ENCODE peak calls at places on chromosomes 7 and 10, in four cellular contexts. One of them, this sample, is unnamed.

GRCh38 chr10:126090911-126091728 is 194.8 kb downstream of the FANK1 start:
- DNase-seq in ovary: no peak
- DNase-seq in HTR-8/SVneo: peak
- DNase-seq in T-helper 17 cell: no peak
- DNase-seq in this sample: peak

GRCh38 chr10:119291223-119291900 is 84.0 kb downstream of the GRK5 start:
- DNase-seq in ovary: no peak
- DNase-seq in T-helper 17 cell: no peak
- DNase-seq in HTR-8/SVneo: no peak
- DNase-seq in this sample: no peak

GRCh38 chr10:77873558-77874380 is 52.8 kb downstream of the DLG5 start:
- DNase-seq in HTR-8/SVneo: peak
- DNase-seq in ovary: peak
- DNase-seq in T-helper 17 cell: no peak
- DNase-seq in this sample: peak

GRCh38 chr10:87668324-87669054 is 8.8 kb downstream of the PAPSS2 start:
- DNase-seq in HTR-8/SVneo: no peak
- DNase-seq in T-helper 17 cell: no peak
- DNase-seq in ovary: no peak
- DNase-seq in this sample: no peak

GRCh38 chr7:1815051-1815481 is 145.0 kb downstream of the ELFN1 start:
- DNase-seq in HTR-8/SVneo: no peak
- DNase-seq in T-helper 17 cell: no peak
- DNase-seq in ovary: no peak
- DNase-seq in this sample: no peak

GRCh38 chr7:152735443-152736004 is 24.0 kb upstream of the ACTR3B start:
- DNase-seq in HTR-8/SVneo: no peak
- DNase-seq in T-helper 17 cell: no peak
- DNase-seq in ovary: no peak
- DNase-seq in this sample: no peak

GRCh38 chr10:68560201-68560915 is at the start of gene TET1:
- DNase-seq in HTR-8/SVneo: peak
- DNase-seq in ovary: peak
- DNase-seq in T-helper 17 cell: peak
- DNase-seq in this sample: no peak

GRCh38 chr7:122430710-122431109 is 126.2 kb upstream of the FEZF1 start:
- DNase-seq in ovary: no peak
- DNase-seq in HTR-8/SVneo: no peak
- DNase-seq in T-helper 17 cell: no peak
- DNase-seq in this sample: no peak

GRCh38 chr10:31582365-31583052 is 263.5 kb downstream of the ZEB1 start:
- DNase-seq in HTR-8/SVneo: peak
- DNase-seq in ovary: no peak
- DNase-seq in T-helper 17 cell: no peak
- DNase-seq in this sample: no peak

GRCh38 chr7:70017371-70017770 is 419.1 kb downstream of the AUTS2 start:
- DNase-seq in HTR-8/SVneo: no peak
- DNase-seq in T-helper 17 cell: no peak
- DNase-seq in ovary: no peak
- DNase-seq in this sample: no peak

GRCh38 chr10:16967866-16968721 is 150.9 kb upstream of the RSU1 start:
- DNase-seq in HTR-8/SVneo: peak
- DNase-seq in ovary: no peak
- DNase-seq in T-helper 17 cell: no peak
- DNase-seq in this sample: peak

GRCh38 chr7:89987665-89988064 is 166.6 kb upstream of the STEAP1 start:
- DNase-seq in HTR-8/SVneo: no peak
- DNase-seq in T-helper 17 cell: no peak
- DNase-seq in ovary: no peak
- DNase-seq in this sample: no peak

GRCh38 chr7:101832205-101832631 is 14.8 kb downstream of the CUX1 start:
- DNase-seq in T-helper 17 cell: no peak
- DNase-seq in ovary: no peak
- DNase-seq in HTR-8/SVneo: no peak
- DNase-seq in this sample: no peak

GRCh38 chr7:156222611-156223010 is 410.3 kb upstream of the SHH start:
- DNase-seq in T-helper 17 cell: no peak
- DNase-seq in ovary: no peak
- DNase-seq in HTR-8/SVneo: no peak
- DNase-seq in this sample: no peak

GRCh38 chr10:119166564-119166963 is 1.1 kb upstream of the SFXN4 start:
- DNase-seq in T-helper 17 cell: no peak
- DNase-seq in HTR-8/SVneo: no peak
- DNase-seq in ovary: no peak
- DNase-seq in this sample: no peak

GRCh38 chr10:88522715-88523114 is 60.4 kb downstream of the RNLS start:
- DNase-seq in ovary: peak
- DNase-seq in T-helper 17 cell: no peak
- DNase-seq in HTR-8/SVneo: no peak
- DNase-seq in this sample: no peak

GRCh38 chr10:28800144-28800543 is 122.8 kb downstream of the BAMBI start:
- DNase-seq in ovary: no peak
- DNase-seq in T-helper 17 cell: no peak
- DNase-seq in HTR-8/SVneo: no peak
- DNase-seq in this sample: no peak

GRCh38 chr7:31096198-31096881 is 44.2 kb downstream of the ADCYAP1R1 start:
- DNase-seq in T-helper 17 cell: no peak
- DNase-seq in ovary: no peak
- DNase-seq in HTR-8/SVneo: no peak
- DNase-seq in this sample: no peak

GRCh38 chr10:108592926-108593325 is 1330.4 kb downstream of the XPNPEP1 start:
- DNase-seq in HTR-8/SVneo: no peak
- DNase-seq in ovary: no peak
- DNase-seq in T-helper 17 cell: no peak
- DNase-seq in this sample: no peak

GRCh38 chr7:43362652-43363428 is 220.1 kb upstream of the STK17A start:
- DNase-seq in HTR-8/SVneo: no peak
- DNase-seq in ovary: peak
- DNase-seq in T-helper 17 cell: no peak
- DNase-seq in this sample: peak

GRCh38 chr10:124007102-124007772 is 86.2 kb downstream of the CHST15 start:
- DNase-seq in ovary: peak
- DNase-seq in T-helper 17 cell: no peak
- DNase-seq in HTR-8/SVneo: no peak
- DNase-seq in this sample: no peak

This sample was measured in RWPE1.